ENCODE peak calls at places on chromosomes 6 and 20, in four cellular contexts. Q is T-helper 9 cell, O is cardiac fibroblast, L is endothelial cell. U is an unnamed sample.

GRCh38 chr6:122429328-122429727 is 29.9 kb downstream of the HSF2 start:
- DNase-seq in Q (no peak), O (no peak), L (no peak), U (no peak)

GRCh38 chr6:73054958-73055357 is 170.3 kb downstream of the KHDC1L start:
- DNase-seq in Q (no peak), O (no peak), L (no peak), U (no peak)

GRCh38 chr20:44959082-44959895 is 908 bp downstream of the TOMM34 start:
- DNase-seq in Q (peak), O (peak), L (no peak), U (peak)

GRCh38 chr6:11432091-11432490 is 105.5 kb upstream of the TMEM170B start:
- DNase-seq in Q (no peak), O (no peak), L (no peak), U (no peak)

GRCh38 chr6:31568537-31568961 is 3.5 kb upstream of the LTA start:
- DNase-seq in Q (peak), O (no peak), L (no peak), U (peak)

GRCh38 chr6:73929421-73929820 is 233.4 kb downstream of the CD109 start:
- DNase-seq in Q (no peak), O (no peak), L (no peak), U (no peak)

GRCh38 chr6:69019832-69020231 is 384.8 kb downstream of the ADGRB3 start:
- DNase-seq in Q (no peak), O (peak), L (no peak), U (no peak)

GRCh38 chr20:63641146-63641791 is 12.0 kb downstream of the STMN3 start:
- DNase-seq in Q (peak), O (no peak), L (no peak), U (no peak)

GRCh38 chr6:24522090-24522820 is 27.5 kb downstream of the ALDH5A1 start:
- DNase-seq in Q (no peak), O (peak), L (no peak), U (no peak)

GRCh38 chr20:47043076-47043475 is 148.4 kb downstream of the EYA2 start:
- DNase-seq in Q (no peak), O (peak), L (no peak), U (no peak)

GRCh38 chr6:105780146-105780860 is 305.8 kb upstream of the PRDM1 start:
- DNase-seq in Q (no peak), O (peak), L (no peak), U (no peak)

GRCh38 chr20:50163570-50164317 is 10.2 kb upstream of the PEDS1 start:
- DNase-seq in Q (no peak), O (no peak), L (no peak), U (no peak)

GRCh38 chr20:37677969-37678610 is 15.7 kb upstream of the CTNNBL1 start:
- DNase-seq in Q (no peak), O (no peak), L (no peak), U (no peak)

GRCh38 chr6:101395345-101395744 is 1.8 kb downstream of the GRIK2 start:
- DNase-seq in Q (no peak), O (no peak), L (no peak), U (no peak)

GRCh38 chr20:31572042-31572700 is 32.9 kb upstream of the ID1 start:
- DNase-seq in Q (no peak), O (no peak), L (no peak), U (no peak)

GRCh38 chr20:36162272-36162966 is 7.9 kb downstream of the EPB41L1 start:
- DNase-seq in Q (no peak), O (peak), L (no peak), U (no peak)

GRCh38 chr6:144217264-144217663 is 66.9 kb downstream of the STX11 start:
- DNase-seq in Q (no peak), O (peak), L (no peak), U (no peak)

GRCh38 chr20:21571841-21572690 is 58.2 kb upstream of the NKX2-2 start:
- DNase-seq in Q (no peak), O (peak), L (no peak), U (no peak)

GRCh38 chr6:53377793-53378192 is 29.0 kb upstream of the ELOVL5 start:
- DNase-seq in Q (no peak), O (no peak), L (no peak), U (no peak)

GRCh38 chr6:42239736-42240375 is 22.2 kb upstream of the MRPS10 start:
- DNase-seq in Q (no peak), O (peak), L (no peak), U (no peak)

GRCh38 chr20:8385247-8385646 is 253.2 kb downstream of the PLCB1 start:
- DNase-seq in Q (no peak), O (peak), L (no peak), U (no peak)

GRCh38 chr6:38391206-38391908 is 248.4 kb downstream of the BTBD9 start:
- DNase-seq in Q (no peak), O (peak), L (no peak), U (no peak)

GRCh38 chr6:31031095-31031494 is 20.8 kb downstream of the MUC22 start:
- DNase-seq in Q (no peak), O (no peak), L (no peak), U (no peak)

GRCh38 chr6:140653985-140654384 is 1279.5 kb upstream of the CITED2 start:
- DNase-seq in Q (no peak), O (no peak), L (no peak), U (no peak)

GRCh38 chr20:58094160-58094559 is 134.3 kb downstream of the ANKRD60 start:
- DNase-seq in Q (no peak), O (no peak), L (no peak), U (no peak)

GRCh38 chr20:38861071-38861401 is 55.5 kb downstream of the PPP1R16B start:
- DNase-seq in Q (no peak), O (no peak), L (no peak), U (no peak)

GRCh38 chr6:81891869-81892268 is 139.4 kb upstream of the TENT5A start:
- DNase-seq in Q (no peak), O (no peak), L (no peak), U (no peak)

GRCh38 chr6:166268431-166268830 is 39.8 kb downstream of the PRR18 start:
- DNase-seq in Q (no peak), O (no peak), L (no peak), U (no peak)

GRCh38 chr6:87909849-87910248 is 137.8 kb upstream of the SPACA1 start:
- DNase-seq in Q (no peak), O (peak), L (no peak), U (no peak)

GRCh38 chr6:86715676-86716075 is 221.7 kb upstream of the HTR1E start:
- DNase-seq in Q (no peak), O (peak), L (no peak), U (no peak)

GRCh38 chr6:108798672-108799355 is 49.4 kb upstream of the ARMC2 start:
- DNase-seq in Q (peak), O (no peak), L (peak), U (no peak)

GRCh38 chr6:105431226-105431625 is 28.3 kb upstream of the PREP start:
- DNase-seq in Q (no peak), O (peak), L (peak), U (no peak)

GRCh38 chr6:7566031-7566556 is 23.9 kb upstream of the SNRNP48 start:
- DNase-seq in Q (no peak), O (peak), L (no peak), U (no peak)